ENCODE peak calls at places on chromosomes 1 and 21, in six cellular contexts. One of them, this sample, is unnamed.
A peak's percentile ranks its signal among the peaks of the same experiment; 100 is the strongest.

GRCh38 chr21:39535646-39536437 is 76.9 kb upstream of the B3GALT5 start:
- DNase-seq in body of pancreas: peak; percentile 30
- DNase-seq in GM23338: peak; percentile 51
- DNase-seq in fibroblast of villous mesenchyme: no peak
- DNase-seq in dorsolateral prefrontal cortex: no peak
- DNase-seq in fibroblast of the aortic adventitia: no peak
- DNase-seq in this sample: no peak

GRCh38 chr21:18951291-18952038 is 547.9 kb upstream of the TMPRSS15 start:
- DNase-seq in body of pancreas: no peak
- DNase-seq in GM23338: peak; percentile 93
- DNase-seq in fibroblast of villous mesenchyme: no peak
- DNase-seq in dorsolateral prefrontal cortex: no peak
- DNase-seq in fibroblast of the aortic adventitia: no peak
- DNase-seq in this sample: peak; percentile 0

GRCh38 chr1:177228721-177229088 is 57.9 kb downstream of the BRINP2 start:
- DNase-seq in body of pancreas: no peak
- DNase-seq in GM23338: no peak
- DNase-seq in fibroblast of villous mesenchyme: no peak
- DNase-seq in dorsolateral prefrontal cortex: no peak
- DNase-seq in fibroblast of the aortic adventitia: peak; percentile 56
- DNase-seq in this sample: peak; percentile 62

GRCh38 chr1:66090863-66091457 is 298.3 kb downstream of the PDE4B start:
- DNase-seq in body of pancreas: no peak
- DNase-seq in GM23338: peak; percentile 65
- DNase-seq in fibroblast of villous mesenchyme: no peak
- DNase-seq in dorsolateral prefrontal cortex: no peak
- DNase-seq in fibroblast of the aortic adventitia: no peak
- DNase-seq in this sample: no peak

GRCh38 chr1:205950826-205951549 is 7.7 kb upstream of the SLC26A9 start:
- DNase-seq in body of pancreas: no peak
- DNase-seq in GM23338: no peak
- DNase-seq in fibroblast of villous mesenchyme: no peak
- DNase-seq in dorsolateral prefrontal cortex: no peak
- DNase-seq in fibroblast of the aortic adventitia: peak; percentile 70
- DNase-seq in this sample: peak; percentile 82

GRCh38 chr21:29299906-29300546 is 1.3 kb downstream of the BACH1 start:
- DNase-seq in body of pancreas: peak; percentile 41
- DNase-seq in GM23338: peak; percentile 74
- DNase-seq in fibroblast of villous mesenchyme: peak; percentile 98
- DNase-seq in dorsolateral prefrontal cortex: no peak
- DNase-seq in fibroblast of the aortic adventitia: peak; percentile 95
- DNase-seq in this sample: peak; percentile 100

GRCh38 chr1:93552751-93553455 is 105.0 kb downstream of the FNBP1L start:
- DNase-seq in body of pancreas: no peak
- DNase-seq in GM23338: peak; percentile 68
- DNase-seq in fibroblast of villous mesenchyme: peak; percentile 41
- DNase-seq in dorsolateral prefrontal cortex: no peak
- DNase-seq in fibroblast of the aortic adventitia: peak; percentile 65
- DNase-seq in this sample: peak; percentile 59

GRCh38 chr1:39043513-39043912 is 17.4 kb downstream of the NDUFS5 start:
- DNase-seq in body of pancreas: no peak
- DNase-seq in GM23338: no peak
- DNase-seq in fibroblast of villous mesenchyme: no peak
- DNase-seq in dorsolateral prefrontal cortex: no peak
- DNase-seq in fibroblast of the aortic adventitia: no peak
- DNase-seq in this sample: no peak

GRCh38 chr1:20725189-20726106 is 7.1 kb downstream of the SH2D5 start:
- DNase-seq in body of pancreas: no peak
- DNase-seq in GM23338: no peak
- DNase-seq in fibroblast of villous mesenchyme: peak; percentile 21
- DNase-seq in dorsolateral prefrontal cortex: no peak
- DNase-seq in fibroblast of the aortic adventitia: peak; percentile 52
- DNase-seq in this sample: peak; percentile 89

GRCh38 chr1:177945943-177946650 is 23.8 kb downstream of the SEC16B start:
- DNase-seq in body of pancreas: peak; percentile 51
- DNase-seq in GM23338: peak; percentile 90
- DNase-seq in fibroblast of villous mesenchyme: peak; percentile 59
- DNase-seq in dorsolateral prefrontal cortex: no peak
- DNase-seq in fibroblast of the aortic adventitia: peak; percentile 72
- DNase-seq in this sample: peak; percentile 66

GRCh38 chr1:208524920-208525319 is 280.7 kb upstream of the PLXNA2 start:
- DNase-seq in body of pancreas: no peak
- DNase-seq in GM23338: no peak
- DNase-seq in fibroblast of villous mesenchyme: no peak
- DNase-seq in dorsolateral prefrontal cortex: no peak
- DNase-seq in fibroblast of the aortic adventitia: no peak
- DNase-seq in this sample: no peak

GRCh38 chr1:117561071-117561470 is 44.8 kb upstream of the TENT5C start:
- DNase-seq in body of pancreas: no peak
- DNase-seq in GM23338: no peak
- DNase-seq in fibroblast of villous mesenchyme: no peak
- DNase-seq in dorsolateral prefrontal cortex: no peak
- DNase-seq in fibroblast of the aortic adventitia: no peak
- DNase-seq in this sample: no peak

GRCh38 chr21:33125981-33126380 is 56.0 kb downstream of the OLIG1 start:
- DNase-seq in body of pancreas: no peak
- DNase-seq in GM23338: no peak
- DNase-seq in fibroblast of villous mesenchyme: no peak
- DNase-seq in dorsolateral prefrontal cortex: no peak
- DNase-seq in fibroblast of the aortic adventitia: no peak
- DNase-seq in this sample: no peak

GRCh38 chr21:33126569-33126968 is 56.6 kb downstream of the OLIG1 start:
- DNase-seq in body of pancreas: no peak
- DNase-seq in GM23338: no peak
- DNase-seq in fibroblast of villous mesenchyme: no peak
- DNase-seq in dorsolateral prefrontal cortex: peak; percentile 70
- DNase-seq in fibroblast of the aortic adventitia: no peak
- DNase-seq in this sample: no peak

GRCh38 chr21:33124879-33125278 is 54.9 kb downstream of the OLIG1 start:
- DNase-seq in body of pancreas: no peak
- DNase-seq in GM23338: no peak
- DNase-seq in fibroblast of villous mesenchyme: no peak
- DNase-seq in dorsolateral prefrontal cortex: no peak
- DNase-seq in fibroblast of the aortic adventitia: no peak
- DNase-seq in this sample: no peak

GRCh38 chr21:33128538-33128937 is 58.6 kb downstream of the OLIG1 start:
- DNase-seq in body of pancreas: no peak
- DNase-seq in GM23338: no peak
- DNase-seq in fibroblast of villous mesenchyme: no peak
- DNase-seq in dorsolateral prefrontal cortex: no peak
- DNase-seq in fibroblast of the aortic adventitia: no peak
- DNase-seq in this sample: no peak

DNA sequence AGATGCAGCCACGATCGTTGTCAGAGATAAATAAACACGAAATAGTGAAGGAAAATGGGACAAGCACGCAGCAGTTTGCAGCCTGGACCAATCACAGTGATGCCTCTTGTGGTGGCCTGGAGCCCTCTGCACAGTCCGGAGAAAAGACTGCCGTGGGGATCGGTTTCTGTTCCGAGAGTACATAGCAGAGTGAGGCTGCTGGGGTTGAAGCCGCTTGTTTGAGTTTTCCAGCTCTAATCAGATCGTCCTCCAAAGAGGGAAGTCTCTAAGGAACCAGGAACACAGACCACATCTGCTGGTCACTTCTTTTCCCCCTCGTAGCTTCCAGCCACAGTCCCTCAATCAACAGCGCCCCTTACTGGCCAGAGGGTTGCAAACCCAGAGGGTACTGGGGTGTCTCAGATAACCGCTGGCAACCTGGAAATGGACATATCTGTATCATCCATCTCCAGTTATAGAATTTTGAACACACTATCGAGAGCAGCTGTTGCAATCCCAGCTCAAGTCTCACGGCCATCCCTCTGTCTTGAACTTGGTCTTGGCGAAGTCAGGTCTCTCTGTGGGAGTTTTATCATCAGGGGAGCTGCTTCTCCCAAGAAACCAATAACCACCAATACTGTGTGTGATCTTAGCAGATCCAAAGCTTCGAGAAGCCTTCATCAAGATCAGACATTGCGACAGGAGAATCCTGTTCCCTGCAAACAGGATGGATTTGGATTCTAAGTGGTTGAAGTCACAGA is 57.4 kb downstream of the OLIG1 start:
- DNase-seq in body of pancreas: peak; percentile 50
- DNase-seq in GM23338: peak; percentile 91
- DNase-seq in fibroblast of villous mesenchyme: peak; percentile 66
- DNase-seq in dorsolateral prefrontal cortex: peak; percentile 72
- DNase-seq in fibroblast of the aortic adventitia: peak; percentile 74
- DNase-seq in this sample: peak; percentile 67
- H3K4me3 ChIP-seq in body of pancreas: no peak overlapping the region
- H3K4me3 ChIP-seq in GM23338: peak overlapping the region; percentile 46
- H3K4me3 ChIP-seq in fibroblast of villous mesenchyme: peak overlapping the region; percentile 31
- H3K4me3 ChIP-seq in dorsolateral prefrontal cortex: peak overlapping the region; percentile 50
- H3K4me3 ChIP-seq in fibroblast of the aortic adventitia: peak overlapping the region; percentile 63
- H3K4me3 ChIP-seq in this sample: peak overlapping the region; percentile 34

GRCh38 chr1:197471248-197472035 is 203.4 kb downstream of the CRB1 start:
- DNase-seq in body of pancreas: no peak
- DNase-seq in GM23338: peak; percentile 47
- DNase-seq in fibroblast of villous mesenchyme: no peak
- DNase-seq in dorsolateral prefrontal cortex: no peak
- DNase-seq in fibroblast of the aortic adventitia: peak; percentile 69
- DNase-seq in this sample: no peak

GRCh38 chr1:197470330-197470729 is 202.3 kb downstream of the CRB1 start:
- DNase-seq in body of pancreas: no peak
- DNase-seq in GM23338: no peak
- DNase-seq in fibroblast of villous mesenchyme: no peak
- DNase-seq in dorsolateral prefrontal cortex: no peak
- DNase-seq in fibroblast of the aortic adventitia: no peak
- DNase-seq in this sample: no peak

GRCh38 chr1:197468581-197469175 is 200.6 kb downstream of the CRB1 start:
- DNase-seq in body of pancreas: no peak
- DNase-seq in GM23338: no peak
- DNase-seq in fibroblast of villous mesenchyme: no peak
- DNase-seq in dorsolateral prefrontal cortex: no peak
- DNase-seq in fibroblast of the aortic adventitia: no peak
- DNase-seq in this sample: no peak

GRCh38 chr1:197467881-197468280 is 199.8 kb downstream of the CRB1 start:
- DNase-seq in body of pancreas: no peak
- DNase-seq in GM23338: no peak
- DNase-seq in fibroblast of villous mesenchyme: peak; percentile 12
- DNase-seq in dorsolateral prefrontal cortex: no peak
- DNase-seq in fibroblast of the aortic adventitia: peak; percentile 81
- DNase-seq in this sample: peak; percentile 8

GRCh38 chr1:197469620-197470210 is 201.7 kb downstream of the CRB1 start:
- DNase-seq in body of pancreas: no peak
- DNase-seq in GM23338: peak; percentile 19
- DNase-seq in fibroblast of villous mesenchyme: no peak
- DNase-seq in dorsolateral prefrontal cortex: no peak
- DNase-seq in fibroblast of the aortic adventitia: no peak
- DNase-seq in this sample: no peak
- TF ChIP-seq CTCF in body of pancreas: no peak
- TF ChIP-seq CTCF in GM23338: no peak
- TF ChIP-seq CTCF in fibroblast of villous mesenchyme: no peak
- TF ChIP-seq CTCF in dorsolateral prefrontal cortex: no peak
- TF ChIP-seq CTCF in fibroblast of the aortic adventitia: no peak
- TF ChIP-seq CTCF in this sample: no peak

GRCh38 chr1:200896571-200897187 is 2.0 kb downstream of the INAVA start:
- DNase-seq in body of pancreas: peak; percentile 93
- DNase-seq in GM23338: peak; percentile 16
- DNase-seq in fibroblast of villous mesenchyme: peak; percentile 80
- DNase-seq in dorsolateral prefrontal cortex: no peak
- DNase-seq in fibroblast of the aortic adventitia: peak; percentile 28
- DNase-seq in this sample: peak; percentile 22
- H3K4me3 ChIP-seq in body of pancreas: no peak overlapping the region
- H3K4me3 ChIP-seq in GM23338: peak overlapping the region; percentile 15
- H3K4me3 ChIP-seq in fibroblast of villous mesenchyme: no peak overlapping the region
- H3K4me3 ChIP-seq in dorsolateral prefrontal cortex: no peak overlapping the region
- H3K4me3 ChIP-seq in fibroblast of the aortic adventitia: no peak overlapping the region
- H3K4me3 ChIP-seq in this sample: no peak overlapping the region

GRCh38 chr1:27000092-27000816 is 6.8 kb downstream of the TRNP1 start:
- DNase-seq in body of pancreas: no peak
- DNase-seq in GM23338: peak; percentile 72
- DNase-seq in fibroblast of villous mesenchyme: no peak
- DNase-seq in dorsolateral prefrontal cortex: no peak
- DNase-seq in fibroblast of the aortic adventitia: no peak
- DNase-seq in this sample: no peak

GRCh38 chr1:26998319-26999300 is 5.1 kb downstream of the TRNP1 start:
- DNase-seq in body of pancreas: no peak
- DNase-seq in GM23338: peak; percentile 26
- DNase-seq in fibroblast of villous mesenchyme: no peak
- DNase-seq in dorsolateral prefrontal cortex: no peak
- DNase-seq in fibroblast of the aortic adventitia: peak; percentile 73
- DNase-seq in this sample: peak; percentile 81

GRCh38 chr1:27001570-27002360 is 8.3 kb downstream of the TRNP1 start:
- DNase-seq in body of pancreas: peak; percentile 29
- DNase-seq in GM23338: peak; percentile 40
- DNase-seq in fibroblast of villous mesenchyme: no peak
- DNase-seq in dorsolateral prefrontal cortex: no peak
- DNase-seq in fibroblast of the aortic adventitia: no peak
- DNase-seq in this sample: peak; percentile 78

GRCh38 chr1:27000817-27001460 is 7.4 kb downstream of the TRNP1 start:
- DNase-seq in body of pancreas: no peak
- DNase-seq in GM23338: peak; percentile 20
- DNase-seq in fibroblast of villous mesenchyme: peak; percentile 64
- DNase-seq in dorsolateral prefrontal cortex: no peak
- DNase-seq in fibroblast of the aortic adventitia: peak; percentile 58
- DNase-seq in this sample: peak; percentile 91

GRCh38 chr1:26999440-26999987 is 6.0 kb downstream of the TRNP1 start:
- DNase-seq in body of pancreas: peak; percentile 83
- DNase-seq in GM23338: peak; percentile 99
- DNase-seq in fibroblast of villous mesenchyme: peak; percentile 96
- DNase-seq in dorsolateral prefrontal cortex: no peak
- DNase-seq in fibroblast of the aortic adventitia: peak; percentile 100
- DNase-seq in this sample: peak; percentile 99
- TF ChIP-seq CTCF in body of pancreas: no peak
- TF ChIP-seq CTCF in GM23338: no peak
- TF ChIP-seq CTCF in fibroblast of villous mesenchyme: peak; percentile 14
- TF ChIP-seq CTCF in dorsolateral prefrontal cortex: no peak
- TF ChIP-seq CTCF in fibroblast of the aortic adventitia: peak; percentile 22
- TF ChIP-seq CTCF in this sample: peak; percentile 0

GRCh38 chr1:3070304-3070653 is 1.3 kb downstream of the PRDM16 start:
- DNase-seq in body of pancreas: no peak
- DNase-seq in GM23338: no peak
- DNase-seq in fibroblast of villous mesenchyme: no peak
- DNase-seq in dorsolateral prefrontal cortex: no peak
- DNase-seq in fibroblast of the aortic adventitia: no peak
- DNase-seq in this sample: no peak
- H3K4me3 ChIP-seq in body of pancreas: peak overlapping the region; percentile 22
- H3K4me3 ChIP-seq in GM23338: peak overlapping the region; percentile 51
- H3K4me3 ChIP-seq in fibroblast of villous mesenchyme: peak overlapping the region; percentile 52
- H3K4me3 ChIP-seq in dorsolateral prefrontal cortex: peak overlapping the region; percentile 68
- H3K4me3 ChIP-seq in fibroblast of the aortic adventitia: peak overlapping the region; percentile 70
- H3K4me3 ChIP-seq in this sample: no peak overlapping the region